ENCODE peak calls at places on chromosomes 13 and 19, in six cellular contexts. J is HFF-Myc, X is neural progenitor cell, G is thyroid gland, M is AG09319, N is astrocyte of the spinal cord. H is an unnamed sample.

GRCh38 chr13:33031277-33031676 is 15.1 kb downstream of the KL start:
- DNase-seq in J (no peak), X (no peak), G (no peak), M (no peak), N (no peak), H (no peak)

GRCh38 chr13:38664920-38665319 is 22.0 kb upstream of the FREM2 start:
- DNase-seq in J (no peak), X (no peak), G (no peak), M (no peak), N (no peak), H (no peak)

GRCh38 chr19:4032436-4032835 is 24.9 kb downstream of the PIAS4 start:
- DNase-seq in J (no peak), X (no peak), G (no peak), M (no peak), N (no peak), H (no peak)

GRCh38 chr13:66341978-66342377 is 888.2 kb downstream of the PCDH9 start:
- DNase-seq in J (no peak), X (no peak), G (no peak), M (no peak), N (no peak), H (no peak)

GRCh38 chr19:54252845-54253244 is 4.2 kb downstream of the LILRB5 start:
- DNase-seq in J (no peak), X (no peak), G (no peak), M (no peak), N (no peak), H (no peak)

GRCh38 chr13:80751854-80752253 is 410.9 kb upstream of the SPRY2 start:
- DNase-seq in J (no peak), X (peak; percentile 57), G (no peak), M (no peak), N (no peak), H (no peak)

GRCh38 chr13:99307247-99307646 is at the start of gene GPR183:
- DNase-seq in J (no peak), X (no peak), G (no peak), M (no peak), N (peak; percentile 42), H (no peak)

GRCh38 chr13:74773263-74773662 is 639.1 kb upstream of the KLF12 start:
- DNase-seq in J (no peak), X (no peak), G (no peak), M (no peak), N (no peak), H (no peak)

GRCh38 chr19:932647-933552 is 7.1 kb downstream of the ARID3A start:
- DNase-seq in J (peak; percentile 92), X (peak; percentile 54), G (no peak), M (peak; percentile 88), N (peak; percentile 94), H (no peak)

GRCh38 chr19:18776736-18777135 is 14.4 kb downstream of the COMP start:
- DNase-seq in J (no peak), X (no peak), G (no peak), M (no peak), N (no peak), H (no peak)

GRCh38 chr13:94312511-94313191 is 166.8 kb downstream of the DCT start:
- DNase-seq in J (no peak), X (peak; percentile 56), G (no peak), M (no peak), N (no peak), H (no peak)

GRCh38 chr13:30870049-30870884 is 35.8 kb upstream of the MEDAG start:
- DNase-seq in J (peak; percentile 95), X (peak; percentile 11), G (peak; percentile 41), M (peak; percentile 93), N (peak; percentile 99), H (peak; percentile 40)

GRCh38 chr13:23692816-23693215 is 122.6 kb downstream of the TNFRSF19 start:
- DNase-seq in J (no peak), X (no peak), G (no peak), M (no peak), N (no peak), H (no peak)

GRCh38 chr19:44640518-44640917 is 3.2 kb upstream of the PVR start:
- DNase-seq in J (no peak), X (no peak), G (no peak), M (peak; percentile 58), N (peak; percentile 52), H (no peak)

GRCh38 chr19:42846597-42846996 is 32.9 kb downstream of the PSG1 start:
- DNase-seq in J (no peak), X (no peak), G (no peak), M (no peak), N (no peak), H (no peak)

GRCh38 chr13:105087941-105088340 is 1447.5 kb downstream of the EFNB2 start:
- DNase-seq in J (no peak), X (no peak), G (no peak), M (no peak), N (no peak), H (no peak)

GRCh38 chr19:21101511-21102242 is 19.7 kb downstream of the ZNF714 start:
- DNase-seq in J (no peak), X (no peak), G (peak; percentile 6), M (no peak), N (no peak), H (no peak)

GRCh38 chr13:112871742-112872141 is 97.3 kb upstream of the MCF2L start:
- DNase-seq in J (no peak), X (no peak), G (no peak), M (no peak), N (no peak), H (no peak)

DNA sequence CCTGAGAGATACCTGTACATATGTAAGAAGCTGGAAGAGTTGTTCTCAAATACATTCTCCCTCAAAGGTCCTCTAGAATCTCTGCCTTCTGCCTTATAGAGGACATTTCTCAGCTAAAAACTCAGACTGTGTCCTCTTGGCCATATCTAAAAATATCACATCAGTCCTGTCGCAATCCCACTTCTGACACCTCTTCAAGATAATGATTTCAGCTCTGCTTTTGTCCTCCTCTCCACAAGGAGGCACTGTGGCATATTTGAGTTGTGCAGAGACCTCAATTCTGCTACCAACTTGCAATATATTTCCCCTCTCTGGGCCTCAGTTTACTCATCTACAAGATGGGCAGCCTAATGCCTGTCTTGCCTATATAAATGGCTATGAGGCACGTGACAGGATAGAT is 16.6 kb downstream of the ADAMTS10 start:
- DNase-seq in J (no peak), X (no peak), G (no peak), M (no peak), N (no peak), H (no peak)
- TF ChIP-seq CTCF in J (no peak), X (peak; percentile 17), G (no peak), M (peak; percentile 11), N (peak; percentile 35), H (no peak)

GRCh38 chr13:79637086-79637763 is 156.3 kb downstream of the NDFIP2 start:
- DNase-seq in J (no peak), X (no peak), G (peak; percentile 4), M (no peak), N (no peak), H (peak; percentile 36)

GRCh38 chr13:79647518-79647917 is 166.6 kb downstream of the NDFIP2 start:
- DNase-seq in J (no peak), X (no peak), G (peak; percentile 6), M (no peak), N (no peak), H (no peak)

GRCh38 chr13:79645569-79645968 is 164.6 kb downstream of the NDFIP2 start:
- DNase-seq in J (no peak), X (no peak), G (no peak), M (no peak), N (no peak), H (no peak)

GRCh38 chr13:79646880-79647279 is 165.9 kb downstream of the NDFIP2 start:
- DNase-seq in J (no peak), X (no peak), G (no peak), M (no peak), N (no peak), H (no peak)

DNA sequence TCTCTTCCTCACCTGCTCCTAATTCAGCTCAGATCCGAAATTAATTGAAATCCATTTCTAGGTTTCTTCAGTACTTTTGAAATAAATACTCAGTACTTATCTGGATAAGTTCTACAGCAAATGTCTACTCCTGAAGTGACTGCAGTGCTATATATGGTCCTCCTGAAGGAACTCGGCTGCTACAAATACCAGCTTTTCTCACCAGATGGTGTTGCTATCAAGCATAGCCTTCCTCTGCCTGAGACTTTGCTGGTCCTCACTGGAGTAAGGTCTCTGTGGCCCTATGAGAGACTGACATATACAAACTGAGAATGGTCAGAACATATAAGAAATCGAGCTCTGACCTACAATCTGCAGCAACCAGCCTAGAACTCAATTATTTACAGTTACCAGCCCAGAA is 161.6 kb downstream of the NDFIP2 start:
- DNase-seq in J (no peak), X (no peak), G (no peak), M (no peak), N (no peak), H (no peak)
- TF ChIP-seq CTCF in J (no peak), X (peak; percentile 12), G (no peak), M (no peak), N (no peak), H (no peak)

DNA sequence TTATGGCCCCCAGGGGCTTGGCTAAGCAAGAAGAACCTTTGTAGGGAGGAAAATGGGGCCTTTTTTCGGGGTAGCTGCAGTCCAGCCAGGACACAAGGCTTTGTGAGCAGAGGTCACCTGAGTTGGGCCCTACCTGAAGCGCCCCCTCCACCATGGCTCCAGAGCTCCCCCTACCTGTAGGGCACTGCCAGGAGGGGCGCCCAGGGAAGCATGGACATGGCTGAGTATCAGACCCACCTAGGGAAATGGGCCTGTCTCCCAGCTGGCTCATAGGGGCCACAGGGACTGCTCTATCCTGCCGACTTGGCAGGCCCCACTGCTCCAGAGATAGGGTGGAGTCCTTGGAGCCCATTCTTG is 9.0 kb upstream of the CEBPA start:
- DNase-seq in J (no peak), X (no peak), G (no peak), M (no peak), N (no peak), H (peak; percentile 72)
- TF ChIP-seq CTCF in J (peak; percentile 27), X (peak; percentile 22), G (no peak), M (no peak), N (no peak), H (peak; percentile 70)

GRCh38 chr13:19633340-19634128 is at the start of gene MPHOSPH8:
- DNase-seq in J (peak; percentile 85), X (peak; percentile 95), G (peak; percentile 94), M (peak; percentile 90), N (peak; percentile 96), H (peak; percentile 96)
- TF ChIP-seq CTCF in J (no peak), X (no peak), G (no peak), M (no peak), N (no peak), H (no peak)

GRCh38 chr19:17532116-17532515 is 20.7 kb downstream of the PGLS start:
- DNase-seq in J (no peak), X (no peak), G (no peak), M (no peak), N (no peak), H (no peak)
- TF ChIP-seq CTCF in J (no peak), X (no peak), G (no peak), M (no peak), N (no peak), H (no peak)

H was measured in body of pancreas.